ENCODE peak calls at places on chromosomes 2 and 18, in ten cellular contexts. D is transverse colon, L is K562, Y is endothelial cell of umbilical vein, S is GM23338, K is stomach, J is H1, X is HCT116, A is prostate gland, O is GM12892. B is an unnamed sample.

GRCh38 chr2:23814963-23815362 is 112.0 kb downstream of the ATAD2B start:
- DNase-seq in D (no peak), L (peak; percentile 52), Y (no peak), S (no peak), K (no peak), J (no peak), X (no peak), A (no peak), O (no peak), B (no peak)

GRCh38 chr2:217886720-217887309 is 116.0 kb downstream of the TNS1 start:
- DNase-seq in D (peak; percentile 81), L (peak; percentile 72), Y (peak; percentile 71), S (peak; percentile 93), K (peak; percentile 75), J (peak; percentile 92), X (peak; percentile 48), A (peak; percentile 76), O (peak; percentile 62), B (peak; percentile 92)

GRCh38 chr18:45416168-45416567 is 199.1 kb upstream of the SLC14A2 start:
- DNase-seq in D (peak; percentile 12), L (no peak), Y (no peak), S (peak; percentile 3), K (no peak), J (no peak), X (no peak), A (peak; percentile 61), O (no peak), B (no peak)

GRCh38 chr2:170553748-170554147 is 161.4 kb upstream of the SP5 start:
- DNase-seq in D (no peak), L (no peak), Y (peak; percentile 4), S (no peak), K (no peak), J (no peak), X (no peak), A (no peak), O (no peak), B (no peak)

GRCh38 chr2:119800376-119800902 is 40.7 kb downstream of the PTPN4 start:
- DNase-seq in D (no peak), L (no peak), Y (no peak), S (no peak), K (no peak), J (no peak), X (no peak), A (no peak), O (no peak), B (no peak)

GRCh38 chr18:23114911-23115310 is 20.4 kb upstream of the CABLES1 start:
- DNase-seq in D (no peak), L (no peak), Y (peak; percentile 36), S (no peak), K (no peak), J (no peak), X (no peak), A (no peak), O (no peak), B (no peak)

GRCh38 chr2:30152385-30152784 is 5.6 kb downstream of the YPEL5 start:
- DNase-seq in D (no peak), L (no peak), Y (no peak), S (no peak), K (no peak), J (no peak), X (no peak), A (no peak), O (no peak), B (no peak)

GRCh38 chr2:71605781-71606241 is 152.4 kb downstream of the DYSF start:
- DNase-seq in D (no peak), L (no peak), Y (no peak), S (no peak), K (peak; percentile 5), J (no peak), X (no peak), A (no peak), O (no peak), B (peak; percentile 41)

GRCh38 chr18:72697706-72698105 is 153.6 kb upstream of the CBLN2 start:
- DNase-seq in D (no peak), L (no peak), Y (no peak), S (peak; percentile 24), K (no peak), J (no peak), X (no peak), A (no peak), O (no peak), B (no peak)

GRCh38 chr2:11103984-11104793 is 51.1 kb upstream of the SLC66A3 start:
- DNase-seq in D (peak; percentile 35), L (no peak), Y (no peak), S (no peak), K (no peak), J (no peak), X (no peak), A (no peak), O (no peak), B (no peak)

GRCh38 chr2:219297766-219298456 is 11.3 kb downstream of the PTPRN start:
- DNase-seq in D (no peak), L (no peak), Y (no peak), S (no peak), K (no peak), J (no peak), X (no peak), A (no peak), O (no peak), B (peak; percentile 61)

GRCh38 chr2:46336560-46336959 is 39.4 kb downstream of the EPAS1 start:
- DNase-seq in D (no peak), L (no peak), Y (no peak), S (no peak), K (no peak), J (no peak), X (no peak), A (no peak), O (no peak), B (no peak)

GRCh38 chr2:48277153-48277552 is 252.8 kb upstream of the STON1 start:
- DNase-seq in D (no peak), L (no peak), Y (no peak), S (no peak), K (no peak), J (no peak), X (no peak), A (no peak), O (no peak), B (no peak)

GRCh38 chr2:127143851-127144782 is 37.2 kb upstream of the BIN1 start:
- DNase-seq in D (no peak), L (no peak), Y (peak; percentile 32), S (no peak), K (no peak), J (peak; percentile 35), X (peak; percentile 12), A (peak; percentile 36), O (no peak), B (no peak)

GRCh38 chr18:24860978-24861680 is 400.7 kb downstream of the HRH4 start:
- DNase-seq in D (no peak), L (no peak), Y (peak; percentile 94), S (no peak), K (no peak), J (no peak), X (no peak), A (no peak), O (no peak), B (no peak)

GRCh38 chr2:175414872-175415487 is 233.5 kb upstream of the ATP5MC3 start:
- DNase-seq in D (peak; percentile 53), L (peak; percentile 56), Y (peak; percentile 57), S (peak; percentile 77), K (peak; percentile 27), J (peak; percentile 65), X (peak; percentile 54), A (peak; percentile 17), O (no peak), B (peak; percentile 71)

GRCh38 chr2:71934320-71934593 is 213.4 kb downstream of the CYP26B1 start:
- DNase-seq in D (no peak), L (no peak), Y (no peak), S (no peak), K (no peak), J (peak; percentile 10), X (no peak), A (no peak), O (no peak), B (no peak)

GRCh38 chr2:85887566-85888019 is 1.2 kb downstream of the ST3GAL5 start:
- DNase-seq in D (peak; percentile 62), L (peak; percentile 38), Y (peak; percentile 50), S (no peak), K (peak; percentile 53), J (no peak), X (no peak), A (peak; percentile 54), O (no peak), B (peak; percentile 86)

GRCh38 chr18:79372991-79373390 is 22.7 kb upstream of the NFATC1 start:
- DNase-seq in D (no peak), L (no peak), Y (no peak), S (no peak), K (no peak), J (no peak), X (no peak), A (no peak), O (no peak), B (no peak)

GRCh38 chr2:196068271-196069209 is at the start of gene DNAH7:
- DNase-seq in D (peak; percentile 92), L (peak; percentile 86), Y (peak; percentile 86), S (peak; percentile 96), K (peak; percentile 92), J (peak; percentile 95), X (peak; percentile 31), A (peak; percentile 90), O (peak; percentile 79), B (peak; percentile 95)
- TF ChIP-seq POLR2AphosphoS5 in D (no peak), L (no peak), Y (no peak), S (peak; percentile 82), K (no peak), J (no peak), X (no peak), A (peak; percentile 59), O (peak; percentile 21), B (peak; percentile 30)

DNA sequence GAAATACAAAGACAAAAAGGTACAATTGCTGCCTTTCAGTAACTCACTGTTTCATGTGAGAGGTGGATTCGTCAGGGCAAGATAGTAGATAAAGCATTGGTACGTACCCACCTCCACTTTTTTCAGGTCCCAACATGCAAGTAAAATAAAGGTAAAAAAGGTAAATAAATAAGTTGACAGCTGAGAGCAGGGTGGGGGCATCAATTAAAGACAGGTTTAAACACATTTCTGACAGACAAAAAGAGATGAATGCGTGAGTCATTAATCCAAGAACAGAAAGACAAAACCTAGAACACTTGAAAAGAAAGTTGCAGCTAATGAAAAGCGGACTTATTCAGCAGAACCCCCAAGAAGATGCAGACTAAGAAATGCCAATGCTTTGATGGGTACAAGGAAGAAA is 979.6 kb upstream of the CDH2 start:
- DNase-seq in D (no peak), L (no peak), Y (peak; percentile 5), S (no peak), K (no peak), J (no peak), X (no peak), A (no peak), O (no peak), B (no peak)
- TF ChIP-seq POLR2AphosphoS5 in D (no peak), L (no peak), Y (no peak), S (no peak), K (no peak), J (no peak), X (no peak), A (no peak), O (no peak), B (no peak)

GRCh38 chr2:68040078-68040477 is 22.7 kb downstream of the C1D start:
- DNase-seq in D (no peak), L (no peak), Y (no peak), S (no peak), K (no peak), J (no peak), X (no peak), A (no peak), O (no peak), B (no peak)
- TF ChIP-seq POLR2AphosphoS5 in D (no peak), L (no peak), Y (no peak), S (no peak), K (no peak), J (no peak), X (no peak), A (no peak), O (no peak), B (no peak)

GRCh38 chr2:61470122-61470951 is 550 bp downstream of the USP34 start:
- DNase-seq in D (peak; percentile 92), L (peak; percentile 92), Y (peak; percentile 60), S (peak; percentile 90), K (peak; percentile 91), J (peak; percentile 80), X (peak; percentile 48), A (peak; percentile 90), O (peak; percentile 61), B (peak; percentile 94)
- TF ChIP-seq POLR2AphosphoS5 in D (peak; percentile 42), L (peak; percentile 52), Y (no peak), S (no peak), K (no peak), J (no peak), X (peak; percentile 55), A (no peak), O (no peak), B (peak; percentile 46)

B was measured in sigmoid colon.